ENCODE peak calls at places on chromosomes 5 and 9, in nine cellular contexts. T is esophagus muscularis mucosa, V is SK-N-SH, I is transverse colon, N is stomach, H is HepG2, G is H1, C is GM12878, B is sigmoid colon. K is an unnamed sample.

GRCh38 chr9:78127271-78128225 is 95.9 kb upstream of the GNAQ start:
- DNase-seq in T (no peak), V (no peak), I (no peak), N (no peak), H (no peak), G (no peak), C (no peak), B (no peak), K (no peak)

GRCh38 chr5:111582962-111583669 is 70.8 kb upstream of the STARD4 start:
- DNase-seq in T (no peak), V (no peak), I (no peak), N (no peak), H (no peak), G (no peak), C (no peak), B (no peak), K (no peak)

GRCh38 chr9:95313010-95313498 is 4.5 kb downstream of the FANCC start:
- DNase-seq in T (no peak), V (peak; percentile 85), I (peak; percentile 83), N (peak; percentile 85), H (peak; percentile 75), G (peak; percentile 36), C (no peak), B (peak; percentile 73), K (peak; percentile 74)

GRCh38 chr9:91963711-91964240 is 13.7 kb upstream of the ROR2 start:
- DNase-seq in T (no peak), V (no peak), I (no peak), N (no peak), H (no peak), G (no peak), C (no peak), B (no peak), K (no peak)

GRCh38 chr9:91245432-91246313 is 116.0 kb downstream of the AUH start:
- DNase-seq in T (no peak), V (no peak), I (no peak), N (peak; percentile 44), H (no peak), G (no peak), C (no peak), B (no peak), K (no peak)

GRCh38 chr5:172490739-172491461 is 36.6 kb upstream of the SH3PXD2B start:
- DNase-seq in T (no peak), V (no peak), I (peak; percentile 5), N (no peak), H (no peak), G (no peak), C (no peak), B (no peak), K (no peak)

GRCh38 chr9:105842023-105842644 is 147.8 kb downstream of the TMEM38B start:
- DNase-seq in T (peak; percentile 53), V (peak; percentile 48), I (peak; percentile 13), N (no peak), H (peak; percentile 16), G (no peak), C (peak; percentile 3), B (no peak), K (no peak)

GRCh38 chr5:43601454-43602260 is 1.3 kb upstream of the NNT start:
- DNase-seq in T (no peak), V (peak; percentile 43), I (no peak), N (no peak), H (peak; percentile 32), G (no peak), C (peak; percentile 30), B (no peak), K (no peak)

GRCh38 chr5:142110046-142110531 is 1.5 kb downstream of the NDFIP1 start:
- DNase-seq in T (no peak), V (peak; percentile 43), I (peak; percentile 19), N (no peak), H (peak; percentile 15), G (no peak), C (peak; percentile 9), B (peak; percentile 71), K (no peak)

GRCh38 chr9:138023394-138024124 is 146.0 kb downstream of the CACNA1B start:
- DNase-seq in T (no peak), V (no peak), I (no peak), N (peak; percentile 2), H (no peak), G (no peak), C (no peak), B (peak; percentile 34), K (no peak)

GRCh38 chr5:178801021-178801420 is 58.7 kb upstream of the ZNF354B start:
- DNase-seq in T (no peak), V (no peak), I (no peak), N (no peak), H (no peak), G (no peak), C (no peak), B (no peak), K (no peak)

GRCh38 chr5:127909078-127909477 is 174.5 kb upstream of the SLC12A2 start:
- DNase-seq in T (no peak), V (peak; percentile 13), I (no peak), N (no peak), H (peak; percentile 42), G (peak; percentile 13), C (no peak), B (no peak), K (no peak)

GRCh38 chr9:97747201-97747965 is 50.2 kb upstream of the XPA start:
- DNase-seq in T (no peak), V (no peak), I (no peak), N (no peak), H (no peak), G (no peak), C (no peak), B (no peak), K (no peak)

GRCh38 chr5:138725885-138726457 is 27.3 kb upstream of the CTNNA1 start:
- DNase-seq in T (no peak), V (no peak), I (peak; percentile 19), N (no peak), H (peak; percentile 90), G (no peak), C (no peak), B (peak; percentile 80), K (no peak)
- H3K4me3 ChIP-seq in T (peak overlapping the region; percentile 22), V (no peak overlapping the region), I (no peak overlapping the region), N (no peak overlapping the region), H (peak overlapping the region; percentile 26), G (no peak overlapping the region), C (no peak overlapping the region), B (peak overlapping the region; percentile 13), K (no peak overlapping the region)

GRCh38 chr5:9698125-9698848 is 68.1 kb upstream of the TAS2R1 start:
- DNase-seq in T (no peak), V (no peak), I (no peak), N (no peak), H (no peak), G (no peak), C (no peak), B (no peak), K (no peak)

GRCh38 chr5:9698849-9699240 is 68.7 kb upstream of the TAS2R1 start:
- DNase-seq in T (no peak), V (no peak), I (no peak), N (no peak), H (no peak), G (no peak), C (no peak), B (no peak), K (no peak)

DNA sequence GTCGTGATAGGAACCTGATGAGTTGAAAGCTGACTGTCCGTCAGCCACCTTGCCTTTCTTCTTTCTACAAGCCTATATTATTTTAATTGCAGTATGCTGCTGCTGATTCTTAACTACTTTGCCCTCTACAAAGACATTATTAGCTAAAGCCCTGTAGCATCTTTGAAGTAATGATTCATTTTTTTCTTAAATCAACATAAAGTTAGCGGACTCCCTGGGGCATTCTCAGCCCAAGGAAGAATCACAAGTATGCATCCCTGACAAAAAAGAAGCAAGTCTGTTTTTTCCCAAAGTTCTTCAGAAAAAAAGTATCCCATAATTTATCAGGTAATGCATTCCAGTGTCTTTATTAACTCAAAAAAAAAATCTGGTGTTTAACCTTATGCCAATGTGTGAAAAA is 69.5 kb upstream of the TAS2R1 start:
- DNase-seq in T (no peak), V (no peak), I (no peak), N (no peak), H (no peak), G (no peak), C (no peak), B (no peak), K (no peak)
- TF ChIP-seq EP300 in T (no peak), V (no peak), I (no peak), N (no peak), H (no peak), G (no peak), C (no peak), B (no peak), K (no peak)

DNA sequence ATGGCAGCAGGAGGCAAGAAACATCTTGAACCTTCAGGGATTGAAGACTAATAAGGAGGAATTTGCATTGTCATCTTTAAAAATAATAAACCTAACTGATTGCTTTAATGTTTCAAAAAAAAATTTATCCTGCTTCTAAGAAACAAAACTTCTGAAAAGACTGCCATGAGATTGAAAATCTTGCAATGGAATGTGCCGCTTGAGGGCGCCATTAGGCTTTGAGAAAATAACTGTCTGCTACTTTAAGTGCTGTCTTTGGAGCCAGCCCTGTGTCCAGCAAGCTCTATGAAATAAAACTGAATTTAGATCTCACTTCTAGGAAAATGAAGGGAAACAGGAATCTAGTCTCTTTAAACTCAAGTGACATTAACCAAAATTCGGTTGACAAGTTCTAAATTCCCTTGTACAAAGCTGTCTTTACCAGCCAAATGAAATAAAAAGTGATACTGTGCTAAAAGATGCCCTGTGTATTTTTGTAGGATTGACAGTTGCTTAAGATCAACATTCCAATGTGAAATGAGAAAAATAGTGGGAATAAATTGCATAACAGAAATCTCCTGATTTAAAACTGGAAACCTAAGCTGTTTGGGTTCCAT is 79.4 kb downstream of the ESM1 start:
- DNase-seq in T (peak; percentile 92), V (peak; percentile 38), I (peak; percentile 60), N (peak; percentile 86), H (peak; percentile 30), G (no peak), C (no peak), B (peak; percentile 79), K (no peak)
- TF ChIP-seq POLR2AphosphoS5 in T (no peak), V (no peak), I (no peak), N (no peak), H (no peak), G (no peak), C (no peak), B (no peak), K (no peak)

GRCh38 chr5:139342423-139342723 is 719 bp downstream of the PAIP2 start:
- DNase-seq in T (no peak), V (no peak), I (no peak), N (no peak), H (no peak), G (no peak), C (no peak), B (no peak), K (no peak)

GRCh38 chr5:139341689-139342422 is at the start of gene PAIP2:
- DNase-seq in T (peak; percentile 99), V (peak; percentile 93), I (peak; percentile 97), N (peak; percentile 98), H (peak; percentile 94), G (peak; percentile 92), C (peak; percentile 90), B (peak; percentile 99), K (peak; percentile 98)

GRCh38 chr5:139341187-139341688 is 416 bp upstream of the PAIP2 start:
- DNase-seq in T (no peak), V (no peak), I (no peak), N (no peak), H (no peak), G (no peak), C (no peak), B (no peak), K (no peak)

GRCh38 chr5:139344177-139344576 is 2.5 kb downstream of the PAIP2 start:
- DNase-seq in T (no peak), V (no peak), I (no peak), N (no peak), H (no peak), G (no peak), C (no peak), B (no peak), K (no peak)

GRCh38 chr5:139343476-139343875 is 1.8 kb downstream of the PAIP2 start:
- DNase-seq in T (no peak), V (no peak), I (no peak), N (no peak), H (no peak), G (no peak), C (no peak), B (no peak), K (no peak)
- H3K4me3 ChIP-seq in T (peak overlapping the region; percentile 78), V (peak overlapping the region; percentile 96), I (peak overlapping the region; percentile 78), N (peak overlapping the region; percentile 75), H (peak overlapping the region; percentile 84), G (peak overlapping the region; percentile 94), C (peak overlapping the region; percentile 93), B (peak overlapping the region; percentile 65), K (peak overlapping the region; percentile 71)

K was measured in upper lobe of left lung.